ENCODE peak calls at places on chromosomes 2 and 18, in six cellular contexts. B is CD4-positive, CD25-positive, alpha-beta regulatory T cell; V is putamen; Z is retinal pigment epithelial cell; H is activated CD4-positive, alpha-beta T cell treated with anti-CD3 and anti-CD28 coated beads, Interleukin-2, amount 10 ng/mL, durations not matched to agents 7 days and 5 days; K is NCI-H2081 treated with DMSO at 0.1 percent for 48 hours. Q is an unnamed sample.

GRCh38 chr2:109528811-109529501 is 84.8 kb downstream of the SEPTIN10 start:
- DNase-seq in B (no peak), V (no peak), Z (no peak), H (no peak), K (no peak), Q (no peak)

GRCh38 chr2:69175795-69176715 is 163.1 kb downstream of the ANTXR1 start:
- DNase-seq in B (no peak), V (no peak), Z (no peak), H (no peak), K (no peak), Q (no peak)

GRCh38 chr2:163348843-163349395 is 386.9 kb downstream of the FIGN start:
- DNase-seq in B (no peak), V (no peak), Z (peak), H (no peak), K (no peak), Q (peak)

GRCh38 chr18:48161911-48162698 is 231.6 kb upstream of the SMAD2 start:
- DNase-seq in B (no peak), V (peak), Z (no peak), H (peak), K (no peak), Q (peak)

GRCh38 chr2:115505331-115505730 is 1062.9 kb downstream of the DPP10 start:
- DNase-seq in B (no peak), V (no peak), Z (no peak), H (no peak), K (no peak), Q (no peak)

GRCh38 chr2:164568317-164568716 is 53.0 kb downstream of the GRB14 start:
- DNase-seq in B (no peak), V (no peak), Z (no peak), H (no peak), K (no peak), Q (no peak)

GRCh38 chr2:174051741-174052638 is 86.8 kb upstream of the SP3 start:
- DNase-seq in B (no peak), V (no peak), Z (no peak), H (no peak), K (no peak), Q (no peak)

GRCh38 chr2:176473177-176473576 is 203.9 kb downstream of the MTX2 start:
- DNase-seq in B (no peak), V (no peak), Z (no peak), H (peak), K (no peak), Q (peak)

GRCh38 chr2:238097988-238098853 is 1.9 kb upstream of the ESPNL start:
- DNase-seq in B (no peak), V (no peak), Z (peak), H (no peak), K (no peak), Q (peak)

GRCh38 chr2:112006076-112006410 is 49.0 kb upstream of the TMEM87B start:
- DNase-seq in B (no peak), V (no peak), Z (peak), H (no peak), K (no peak), Q (no peak)

GRCh38 chr2:101418704-101419663 is 31.7 kb upstream of the CREG2 start:
- DNase-seq in B (peak), V (peak), Z (peak), H (peak), K (no peak), Q (peak)